ENCODE peak calls at places on chromosomes 6 and 20, in eight cellular contexts. N is NCI-H1417 treated with DMSO at 0.1 percent for 48 hours; M is activated CD4-positive, alpha-beta T cell treated with anti-CD3 and anti-CD28 coated beads, Interleukin-2, amount 50 U/mL, for 24 hours; T is NCI-H524; A is NCI-H2081; B is left colon; R is PC-3; X is NCI-H460. Z is an unnamed sample.

GRCh38 chr20:38195521-38195920 is 30.5 kb upstream of the TGM2 start:
- DNase-seq in N (no peak), M (no peak), A (no peak), T (no peak), R (no peak), X (no peak), B (no peak), Z (no peak)

GRCh38 chr20:58763076-58763475 is 70.5 kb downstream of the NPEPL1 start:
- DNase-seq in B (no peak), A (no peak), R (no peak), N (no peak), X (no peak), T (no peak), M (no peak), Z (no peak)

GRCh38 chr6:110140650-110141049 is 38.8 kb downstream of the WASF1 start:
- DNase-seq in A (no peak), N (no peak), X (peak), B (no peak), R (peak), T (no peak), M (no peak), Z (no peak)

GRCh38 chr6:125984311-125984710 is 2.0 kb upstream of the TRMT11 start:
- DNase-seq in B (no peak), X (no peak), T (no peak), R (no peak), A (no peak), N (no peak), M (no peak), Z (no peak)

GRCh38 chr6:170051229-170052172 is 239.4 kb downstream of the DLL1 start:
- DNase-seq in N (no peak), X (no peak), T (no peak), B (peak), M (no peak), R (no peak), A (no peak), Z (no peak)

GRCh38 chr6:36911946-36912555 is 26.3 kb downstream of the C6orf89 start:
- DNase-seq in T (no peak), B (no peak), N (no peak), R (no peak), M (no peak), X (no peak), A (no peak), Z (no peak)

GRCh38 chr20:59777814-59778575 is 155.4 kb downstream of the SYCP2 start:
- DNase-seq in A (no peak), B (no peak), M (no peak), R (no peak), T (no peak), X (no peak), N (no peak), Z (peak)

GRCh38 chr6:121755500-121755899 is 320.1 kb downstream of the GJA1 start:
- DNase-seq in X (no peak), A (no peak), M (no peak), T (no peak), N (no peak), R (no peak), B (no peak), Z (no peak)

GRCh38 chr6:15299430-15300131 is 53.7 kb downstream of the JARID2 start:
- DNase-seq in N (no peak), X (no peak), R (peak), B (peak), M (no peak), A (no peak), T (no peak), Z (no peak)

GRCh38 chr6:119119989-119120388 is 41.5 kb upstream of the FAM184A start:
- DNase-seq in N (no peak), R (peak), X (no peak), M (no peak), T (no peak), B (no peak), A (no peak), Z (no peak)

GRCh38 chr6:117605169-117605826 is 3.0 kb upstream of the GOPC start:
- DNase-seq in N (peak), X (peak), R (peak), A (peak), B (peak), M (peak), T (peak), Z (peak)

GRCh38 chr6:21026576-21027273 is 492.5 kb downstream of the CDKAL1 start:
- DNase-seq in B (no peak), A (no peak), T (no peak), R (peak), M (no peak), X (no peak), N (no peak), Z (no peak)

GRCh38 chr20:47502801-47503239 is 1.1 kb downstream of the NCOA3 start:
- DNase-seq in N (no peak), X (peak), M (no peak), T (no peak), B (no peak), A (no peak), R (peak), Z (peak)

GRCh38 chr6:32947552-32948465 is 5.1 kb downstream of the HLA-DMA start:
- DNase-seq in R (peak), M (no peak), X (peak), A (no peak), N (no peak), B (peak), T (peak), Z (peak)

GRCh38 chr20:7770046-7770445 is 170.2 kb downstream of the HAO1 start:
- DNase-seq in R (no peak), N (peak), M (no peak), X (no peak), B (no peak), T (no peak), A (no peak), Z (no peak)

GRCh38 chr6:130625825-130626500 is 201.2 kb upstream of the SMLR1 start:
- DNase-seq in M (no peak), R (peak), T (no peak), B (no peak), N (no peak), A (no peak), X (no peak), Z (no peak)

GRCh38 chr20:22581437-22582385 is 2.7 kb downstream of the FOXA2 start:
- DNase-seq in N (no peak), M (no peak), A (peak), X (no peak), B (no peak), T (no peak), R (no peak), Z (no peak)

GRCh38 chr6:169051371-169051770 is 202.3 kb downstream of the THBS2 start:
- DNase-seq in T (no peak), A (peak), M (no peak), B (no peak), N (peak), X (no peak), R (no peak), Z (no peak)

GRCh38 chr6:146885708-146886457 is 287.1 kb downstream of the ADGB start:
- DNase-seq in R (no peak), N (no peak), X (no peak), T (no peak), B (no peak), M (no peak), A (no peak), Z (peak)

GRCh38 chr6:46888031-46888430 is 33.7 kb downstream of the ADGRF5 start:
- DNase-seq in R (peak), A (no peak), X (peak), B (no peak), T (no peak), M (no peak), N (no peak), Z (no peak)

GRCh38 chr6:13908955-13909381 is 15.8 kb upstream of the RNF182 start:
- DNase-seq in B (peak), T (peak), R (peak), M (peak), N (peak), X (peak), A (peak), Z (peak)

GRCh38 chr6:50264995-50265571 is 215.4 kb upstream of the DEFB112 start:
- DNase-seq in T (no peak), A (no peak), B (no peak), X (no peak), R (peak), M (no peak), N (no peak), Z (no peak)

GRCh38 chr6:111925296-111925695 is 52.0 kb upstream of the FYN start:
- DNase-seq in M (no peak), A (no peak), X (no peak), B (no peak), R (peak), T (no peak), N (no peak), Z (no peak)

GRCh38 chr6:158752613-158753012 is 66.6 kb downstream of the EZR start:
- DNase-seq in A (peak), T (peak), N (peak), X (no peak), R (no peak), B (no peak), M (no peak), Z (no peak)

GRCh38 chr6:160132776-160133338 is 11.2 kb downstream of the SLC22A1 start:
- DNase-seq in A (no peak), M (no peak), T (no peak), N (no peak), X (no peak), B (no peak), R (no peak), Z (no peak)

GRCh38 chr20:62198496-62198895 is 15.7 kb downstream of the MTG2 start:
- DNase-seq in A (no peak), T (no peak), B (no peak), M (no peak), R (no peak), X (no peak), N (no peak), Z (no peak)

GRCh38 chr20:33554914-33555420 is 65.1 kb downstream of the CBFA2T2 start:
- DNase-seq in R (peak), T (peak), A (peak), B (no peak), N (peak), M (peak), X (peak), Z (peak)

GRCh38 chr6:135498178-135498841 is 770 bp upstream of the AHI1 start:
- DNase-seq in X (peak), M (peak), R (peak), B (peak), A (peak), T (peak), N (peak), Z (peak)

GRCh38 chr6:2751871-2752270 is 1.1 kb upstream of the MYLK4 start:
- DNase-seq in T (no peak), R (no peak), X (no peak), B (no peak), A (no peak), N (no peak), M (no peak), Z (no peak)

GRCh38 chr6:134826889-134827737 is 122.8 kb downstream of the ALDH8A1 start:
- DNase-seq in M (no peak), R (peak), X (no peak), A (no peak), B (peak), T (no peak), N (no peak), Z (no peak)

GRCh38 chr6:134619789-134620188 is 301.9 kb upstream of the SGK1 start:
- DNase-seq in M (no peak), N (no peak), X (no peak), B (no peak), T (peak), A (no peak), R (peak), Z (no peak)

GRCh38 chr20:57707849-57708693 is 1.7 kb downstream of the PMEPA1 start:
- DNase-seq in B (no peak), A (no peak), X (no peak), N (no peak), R (peak), T (no peak), M (no peak), Z (no peak)

Z was measured in colonic mucosa.